ENCODE peak calls at places on chromosomes 12 and 14, in five cellular contexts. N is testis, V is MM.1S, J is A549, P is brain microvascular endothelial cell. U is an unnamed sample.

GRCh38 chr12:69966409-69966808 is 141.4 kb downstream of the MYRFL start:
- DNase-seq in N (no peak), V (no peak), J (peak), P (peak), U (peak)

GRCh38 chr14:94113490-94113889 is 3.0 kb downstream of the IFI27 start:
- DNase-seq in N (peak), V (no peak), J (no peak), P (no peak), U (no peak)

GRCh38 chr12:86044396-86044795 is 170.3 kb downstream of the NTS start:
- DNase-seq in N (no peak), V (no peak), J (no peak), P (no peak), U (no peak)

GRCh38 chr12:89225808-89226368 is 126.4 kb downstream of the DUSP6 start:
- DNase-seq in N (no peak), V (no peak), J (peak), P (peak), U (peak)

GRCh38 chr12:100127766-100128508 is 14.7 kb downstream of the BLTP3B start:
- DNase-seq in N (no peak), V (no peak), J (no peak), P (no peak), U (no peak)

GRCh38 chr12:95966287-95966870 is 23.2 kb downstream of the AMDHD1 start:
- DNase-seq in N (no peak), V (no peak), J (no peak), P (no peak), U (no peak)

GRCh38 chr14:52351191-52351560 is 37.1 kb downstream of the PTGER2 start:
- DNase-seq in N (no peak), V (no peak), J (no peak), P (no peak), U (no peak)

GRCh38 chr14:75051556-75051899 is 261 bp upstream of the MLH3 start:
- DNase-seq in N (no peak), V (no peak), J (no peak), P (no peak), U (no peak)

GRCh38 chr14:99596772-99597171 is 7.2 kb downstream of the CCDC85C start:
- DNase-seq in N (no peak), V (no peak), J (no peak), P (no peak), U (no peak)

GRCh38 chr12:80837342-80837978 is 100.3 kb downstream of the LIN7A start:
- DNase-seq in N (peak), V (peak), J (peak), P (peak), U (peak)

GRCh38 chr14:51513281-51513680 is 138.4 kb upstream of the FRMD6 start:
- DNase-seq in N (no peak), V (no peak), J (no peak), P (no peak), U (no peak)

GRCh38 chr12:53754633-53755261 is 3.0 kb upstream of the CISTR start:
- DNase-seq in N (no peak), V (no peak), J (no peak), P (no peak), U (no peak)

GRCh38 chr12:30753233-30753632 is 1.5 kb downstream of the CAPRIN2 start:
- DNase-seq in N (no peak), V (peak), J (peak), P (peak), U (no peak)

GRCh38 chr12:46938071-46938678 is 112.4 kb upstream of the SLC38A4 start:
- DNase-seq in N (no peak), V (no peak), J (no peak), P (no peak), U (no peak)

GRCh38 chr14:97442363-97442762 is 645.2 kb downstream of the VRK1 start:
- DNase-seq in N (no peak), V (no peak), J (no peak), P (no peak), U (no peak)

GRCh38 chr12:49260165-49260564 is 4.7 kb upstream of the TUBA1C start:
- DNase-seq in N (no peak), V (no peak), J (no peak), P (peak), U (no peak)

DNA sequence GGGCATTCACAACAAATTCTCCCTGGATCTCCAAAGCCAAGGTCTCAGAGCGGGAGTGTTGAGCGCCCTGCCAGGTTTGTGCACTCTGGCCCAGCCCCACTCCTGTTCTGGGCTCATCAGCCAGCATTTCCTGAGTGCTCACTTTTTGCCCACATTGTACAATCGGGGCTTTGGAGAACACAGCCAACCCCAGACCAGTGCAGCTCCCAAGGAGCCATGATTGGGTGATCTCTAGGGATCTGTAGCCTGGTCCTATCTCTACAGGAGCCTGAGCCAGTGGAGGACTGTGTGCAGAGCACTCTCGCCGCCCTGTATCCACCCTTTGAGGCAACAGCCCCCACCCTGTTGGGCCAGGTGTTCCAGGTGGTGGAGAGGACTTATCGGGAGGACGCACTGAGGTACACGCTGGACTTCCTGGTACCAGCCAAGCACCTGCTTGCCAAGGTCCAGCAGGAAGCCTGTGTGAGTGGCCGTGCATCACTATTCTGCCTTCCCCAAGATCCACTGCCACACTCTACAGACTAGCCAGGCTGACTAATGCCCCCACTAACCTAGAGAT is 2.8 kb downstream of the ARHGEF40 start:
- DNase-seq in N (no peak), V (no peak), J (no peak), P (no peak), U (no peak)
- H3K4me3 ChIP-seq in N (no peak), V (no peak), J (no peak), P (no peak), U (no peak)

DNA sequence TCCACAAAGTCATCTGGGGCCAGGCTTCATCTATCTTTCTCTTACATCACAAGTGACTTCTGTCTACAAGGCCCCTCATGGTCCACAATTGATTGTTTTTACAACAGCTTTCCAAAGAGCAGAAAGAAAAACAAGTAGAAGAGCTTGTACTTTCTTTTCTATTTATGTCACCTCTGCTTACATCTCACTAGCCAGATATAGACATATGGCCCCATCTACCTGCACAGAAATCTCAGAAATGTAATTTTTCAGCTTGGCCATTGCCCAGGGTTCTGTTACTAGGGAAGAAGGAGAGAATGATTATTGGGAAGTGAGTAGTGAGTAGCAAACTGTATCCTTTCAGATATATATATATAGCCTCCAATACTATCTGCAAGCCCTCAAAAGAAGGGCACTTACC is 210.5 kb upstream of the PLEKHG7 start:
- DNase-seq in N (no peak), V (peak), J (no peak), P (no peak), U (no peak)
- H3K4me3 ChIP-seq in N (no peak), V (no peak), J (no peak), P (no peak), U (no peak)

DNA sequence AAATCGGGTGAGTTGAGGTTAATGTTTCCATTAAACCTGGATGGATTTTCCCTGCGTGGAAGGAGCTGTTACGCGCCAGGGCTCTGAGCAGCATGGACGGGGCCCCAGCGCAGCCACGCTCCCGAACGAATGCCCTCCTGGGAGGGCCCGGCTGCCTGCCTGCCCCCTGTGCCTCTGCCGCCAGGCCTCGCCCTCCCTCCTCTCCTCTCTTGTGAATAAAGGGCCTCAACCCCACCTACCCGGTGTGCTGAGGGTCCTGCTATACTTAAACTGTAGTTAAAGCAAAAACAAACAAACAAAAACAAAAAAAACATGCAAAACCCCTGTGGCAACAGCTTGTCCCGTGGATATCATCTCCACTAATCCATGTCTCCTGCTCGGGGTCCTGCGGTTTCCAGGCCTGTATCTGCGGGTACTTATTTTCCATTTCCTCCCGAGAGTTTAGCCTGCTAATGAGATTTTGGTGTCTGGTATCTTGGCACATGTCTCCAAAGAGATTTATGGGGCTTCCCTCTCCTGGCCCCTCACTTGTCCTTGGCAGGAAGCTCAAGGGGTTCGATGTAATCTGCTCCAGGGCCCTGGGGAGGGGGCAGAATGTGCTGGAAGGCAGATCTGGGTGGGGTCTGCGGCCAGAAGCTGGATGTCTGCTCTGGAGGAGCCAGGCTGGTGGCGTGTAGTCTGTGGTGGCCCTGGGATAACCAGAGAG is 85.6 kb downstream of the KIF26A start:
- DNase-seq in N (no peak), V (no peak), J (no peak), P (no peak), U (no peak)
- H3K4me3 ChIP-seq in N (peak), V (no peak), J (no peak), P (no peak), U (no peak)

DNA sequence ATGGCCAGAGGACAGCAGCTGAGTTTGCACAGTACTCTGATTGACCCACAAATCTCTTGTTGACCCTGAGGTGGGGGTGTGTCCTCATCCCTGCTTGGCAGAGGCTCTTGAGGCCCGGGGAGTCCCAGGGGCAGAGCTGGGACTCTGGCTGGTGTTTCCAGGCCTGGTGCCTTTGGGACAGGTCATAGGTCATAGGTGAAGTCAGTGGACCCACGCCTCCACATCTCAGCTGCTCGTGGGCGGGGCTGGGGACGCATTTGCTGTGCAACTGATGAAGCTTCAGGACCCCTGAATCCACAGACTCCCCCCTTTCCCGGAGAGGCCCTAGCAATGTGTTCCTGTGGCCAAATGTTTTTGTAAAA is 404 bp upstream of the CACNA2D4 start:
- DNase-seq in N (no peak), V (no peak), J (no peak), P (no peak), U (no peak)
- H3K4me3 ChIP-seq in N (no peak), V (no peak), J (no peak), P (no peak), U (no peak)

GRCh38 chr12:56593909-56594621 is 36.1 kb downstream of the BAZ2A start:
- DNase-seq in N (peak), V (peak), J (peak), P (peak), U (peak)
- H3K4me3 ChIP-seq in N (no peak), V (no peak), J (no peak), P (no peak), U (no peak)

DNA sequence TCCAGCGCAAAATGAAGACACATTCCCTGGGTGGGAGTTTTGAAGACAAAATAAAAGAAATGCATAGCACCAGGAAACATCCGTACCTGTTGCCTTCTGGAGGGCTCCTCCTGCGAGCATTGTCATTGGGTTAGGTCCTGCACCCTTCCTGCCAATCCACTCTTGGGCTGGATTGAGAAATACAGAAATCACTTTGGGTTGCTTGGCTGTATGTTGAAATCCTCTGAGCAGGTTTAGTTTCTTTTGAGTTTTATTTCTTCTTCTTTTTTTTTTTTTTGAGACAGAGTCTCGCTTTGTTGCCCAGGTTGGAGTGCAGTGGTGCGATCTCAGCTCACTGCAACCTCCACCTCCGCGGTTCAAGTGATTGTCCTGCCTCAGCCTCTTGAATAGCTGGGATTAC is 67.6 kb downstream of the ARF6 start:
- DNase-seq in N (no peak), V (no peak), J (no peak), P (no peak), U (no peak)
- H3K4me3 ChIP-seq in N (no peak), V (no peak), J (no peak), P (no peak), U (no peak)

GRCh38 chr14:64733321-64733720 is 29.1 kb downstream of the PLEKHG3 start:
- DNase-seq in N (no peak), V (no peak), J (no peak), P (no peak), U (no peak)
- H3K4me3 ChIP-seq in N (no peak), V (no peak), J (no peak), P (no peak), U (no peak)

GRCh38 chr12:19544351-19544750 is 105.1 kb downstream of the AEBP2 start:
- DNase-seq in N (no peak), V (no peak), J (no peak), P (no peak), U (no peak)

GRCh38 chr12:19546611-19547162 is 107.4 kb downstream of the AEBP2 start:
- DNase-seq in N (no peak), V (no peak), J (no peak), P (no peak), U (no peak)

GRCh38 chr12:19539836-19540235 is 100.5 kb downstream of the AEBP2 start:
- DNase-seq in N (no peak), V (no peak), J (no peak), P (no peak), U (no peak)

GRCh38 chr12:19546027-19546426 is 106.7 kb downstream of the AEBP2 start:
- DNase-seq in N (no peak), V (no peak), J (no peak), P (no peak), U (no peak)

GRCh38 chr12:19542606-19543005 is 103.3 kb downstream of the AEBP2 start:
- DNase-seq in N (no peak), V (no peak), J (no peak), P (no peak), U (no peak)
- H3K4me3 ChIP-seq in N (no peak), V (no peak), J (no peak), P (no peak), U (no peak)

GRCh38 chr12:94208433-94208921 is 60.1 kb downstream of the PLXNC1 start:
- DNase-seq in N (peak), V (peak), J (no peak), P (peak), U (no peak)
- H3K4me3 ChIP-seq in N (no peak), V (peak), J (no peak), P (no peak), U (no peak)

GRCh38 chr14:104721704-104722431 is 2.2 kb upstream of the ADSS1 start:
- DNase-seq in N (no peak), V (no peak), J (no peak), P (no peak), U (no peak)
- H3K4me3 ChIP-seq in N (no peak), V (no peak), J (no peak), P (no peak), U (no peak)

U was measured in HCT116.